ENCODE peak calls at places on chromosome 12, in eight cellular contexts. T is stomach, D is thyroid gland, V is bronchial epithelial cell, R is hepatocyte, G is fibroblast of pulmonary artery, I is astrocyte of the spinal cord, X is pancreas. A is an unnamed sample.

GRCh38 chr12:82057770-82058169 is 298.6 kb upstream of the PPFIA2 start:
- DNase-seq in V (peak), T (no peak), X (no peak), I (peak), G (no peak), R (no peak), D (no peak), A (no peak)

GRCh38 chr12:31966558-31967205 is 7.5 kb downstream of the RESF1 start:
- DNase-seq in R (no peak), T (no peak), G (no peak), I (no peak), V (no peak), X (no peak), D (no peak), A (no peak)

GRCh38 chr12:92550661-92551060 is 152.1 kb upstream of the PLEKHG7 start:
- DNase-seq in R (no peak), X (no peak), I (no peak), T (no peak), V (peak), G (no peak), D (no peak), A (no peak)

GRCh38 chr12:112973016-112973711 is 5.2 kb upstream of the OAS2 start:
- DNase-seq in V (no peak), R (no peak), T (no peak), X (no peak), I (no peak), G (no peak), D (no peak), A (no peak)

GRCh38 chr12:107131832-107132616 is 38.7 kb upstream of the CRY1 start:
- DNase-seq in V (peak), I (peak), G (peak), X (peak), D (peak), T (no peak), R (peak), A (no peak)

GRCh38 chr12:32302218-32302826 is 97.0 kb upstream of the FGD4 start:
- DNase-seq in X (no peak), V (peak), D (peak), I (no peak), R (peak), T (no peak), G (peak), A (no peak)

GRCh38 chr12:57735952-57736742 is 2.4 kb downstream of the AGAP2 start:
- DNase-seq in X (no peak), T (no peak), I (no peak), V (no peak), D (no peak), R (peak), G (peak), A (no peak)

GRCh38 chr12:9649532-9649940 is 20.0 kb upstream of the CLEC2D start:
- DNase-seq in T (no peak), G (no peak), R (peak), X (no peak), D (no peak), V (no peak), I (peak), A (no peak)

GRCh38 chr12:16389594-16389993 is 42.1 kb downstream of the MGST1 start:
- DNase-seq in D (peak), X (no peak), R (peak), V (peak), G (peak), T (no peak), I (peak), A (peak)

GRCh38 chr12:123131291-123131831 is 19.5 kb downstream of the PITPNM2 start:
- DNase-seq in R (no peak), D (no peak), G (no peak), V (peak), I (no peak), X (no peak), T (no peak), A (no peak)

GRCh38 chr12:75724913-75725312 is 213.5 kb upstream of the KRR1 start:
- DNase-seq in V (no peak), D (peak), R (peak), X (no peak), T (no peak), I (peak), G (peak), A (no peak)

GRCh38 chr12:57740656-57741412 is 2.3 kb upstream of the AGAP2 start:
- DNase-seq in X (no peak), D (peak), T (no peak), V (no peak), I (no peak), G (no peak), R (no peak), A (no peak)

GRCh38 chr12:75923964-75924666 is 107.5 kb downstream of the PHLDA1 start:
- DNase-seq in D (no peak), I (no peak), G (peak), R (no peak), V (no peak), X (no peak), T (no peak), A (no peak)

GRCh38 chr12:18165422-18165871 is 75.5 kb upstream of the RERGL start:
- DNase-seq in R (peak), V (peak), I (peak), X (no peak), T (no peak), G (peak), D (no peak), A (peak)

GRCh38 chr12:50401383-50402155 is 884 bp downstream of the LARP4 start:
- DNase-seq in T (no peak), X (peak), V (peak), D (peak), I (peak), G (peak), R (peak), A (peak)

GRCh38 chr12:124053855-124054254 is 80.8 kb downstream of the ZNF664 start:
- DNase-seq in T (peak), X (no peak), R (peak), V (peak), D (peak), G (peak), I (peak), A (peak)

GRCh38 chr12:64088431-64089349 is 133.4 kb downstream of the KICS2 start:
- DNase-seq in X (peak), G (peak), R (peak), V (peak), D (peak), I (peak), T (peak), A (peak)

GRCh38 chr12:15721716-15722115 is 67.5 kb downstream of the EPS8 start:
- DNase-seq in T (no peak), G (peak), V (no peak), D (no peak), R (no peak), X (no peak), I (peak), A (no peak)

GRCh38 chr12:109921982-109922381 is 21.9 kb downstream of the TCHP start:
- DNase-seq in G (no peak), T (no peak), I (no peak), D (no peak), V (no peak), X (no peak), R (no peak), A (no peak)

GRCh38 chr12:108779998-108780688 is 48.8 kb upstream of the CORO1C start:
- DNase-seq in G (peak), I (no peak), D (no peak), T (no peak), X (no peak), R (no peak), V (no peak), A (no peak)

GRCh38 chr12:108307006-108307405 is 32.1 kb downstream of the CMKLR1 start:
- DNase-seq in X (no peak), V (no peak), D (no peak), R (no peak), I (peak), T (no peak), G (peak), A (no peak)

GRCh38 chr12:9049520-9050133 is 60.3 kb downstream of the KLRG1 start:
- DNase-seq in V (peak), I (peak), T (no peak), X (no peak), G (peak), D (no peak), R (peak), A (no peak)

GRCh38 chr12:20624718-20625117 is 70.4 kb upstream of the SLCO1C1 start:
- DNase-seq in D (no peak), T (no peak), R (peak), X (no peak), G (peak), I (peak), V (peak), A (no peak)

GRCh38 chr12:109098142-109098652 is 800 bp downstream of the UNG start:
- DNase-seq in R (peak), X (no peak), I (peak), T (peak), G (peak), D (peak), V (peak), A (no peak)

GRCh38 chr12:130236421-130236820 is 74.2 kb downstream of the FZD10 start:
- DNase-seq in I (no peak), X (no peak), T (no peak), G (no peak), V (no peak), D (no peak), R (no peak), A (no peak)

GRCh38 chr12:10186299-10186698 is 7.5 kb downstream of the TMEM52B start:
- DNase-seq in T (peak), G (no peak), I (no peak), R (no peak), V (no peak), D (no peak), X (peak), A (no peak)

GRCh38 chr12:68480526-68480925 is 130.2 kb upstream of the RAP1B start:
- DNase-seq in R (no peak), I (no peak), D (no peak), X (no peak), G (no peak), T (no peak), V (no peak), A (no peak)

GRCh38 chr12:106071686-106072085 is 67.1 kb downstream of the NUAK1 start:
- DNase-seq in V (no peak), G (no peak), I (no peak), T (no peak), D (no peak), R (no peak), X (no peak), A (no peak)

GRCh38 chr12:65188179-65188709 is 18.9 kb downstream of the LEMD3 start:
- DNase-seq in I (no peak), D (no peak), R (no peak), G (no peak), X (no peak), T (no peak), V (no peak), A (no peak)

GRCh38 chr12:15227004-15227679 is 5.9 kb upstream of the RERG start:
- DNase-seq in R (peak), X (peak), G (peak), T (peak), I (peak), D (peak), V (peak), A (no peak)

GRCh38 chr12:52197371-52198231 is 5.8 kb upstream of the KRT80 start:
- DNase-seq in X (peak), R (no peak), G (no peak), D (peak), V (no peak), T (peak), I (no peak), A (no peak)

GRCh38 chr12:76820888-76821482 is 57.1 kb downstream of the ZDHHC17 start:
- DNase-seq in T (no peak), G (peak), X (no peak), D (peak), I (peak), V (peak), R (peak), A (no peak)

GRCh38 chr12:76018672-76019071 is 12.9 kb downstream of the PHLDA1 start:
- DNase-seq in D (no peak), V (no peak), I (no peak), G (no peak), T (no peak), R (no peak), X (no peak), A (no peak)

GRCh38 chr12:24226745-24227350 is 277.4 kb upstream of the SOX5 start:
- DNase-seq in D (no peak), G (peak), X (no peak), V (peak), T (no peak), I (peak), R (peak), A (peak)

GRCh38 chr12:66409195-66409871 is 107.0 kb downstream of the HELB start:
- DNase-seq in D (peak), T (no peak), V (peak), I (peak), G (peak), R (peak), X (no peak), A (no peak)

GRCh38 chr12:27337376-27337775 is 4.7 kb downstream of the BMAL2 start:
- DNase-seq in G (no peak), I (no peak), R (no peak), D (no peak), T (no peak), X (no peak), V (no peak), A (no peak)

GRCh38 chr12:53770281-53770680 is 18.5 kb upstream of the CISTR start:
- DNase-seq in T (no peak), G (peak), R (no peak), D (no peak), I (peak), X (no peak), V (peak), A (no peak)

GRCh38 chr12:121190523-121191031 is 19.4 kb upstream of the P2RX4 start:
- DNase-seq in R (peak), T (no peak), I (peak), D (no peak), V (peak), X (no peak), G (peak), A (peak)
- TF ChIP-seq CTCF in R (no peak), T (no peak), I (no peak), D (no peak), V (no peak), X (no peak), G (no peak), A (no peak)

DNA sequence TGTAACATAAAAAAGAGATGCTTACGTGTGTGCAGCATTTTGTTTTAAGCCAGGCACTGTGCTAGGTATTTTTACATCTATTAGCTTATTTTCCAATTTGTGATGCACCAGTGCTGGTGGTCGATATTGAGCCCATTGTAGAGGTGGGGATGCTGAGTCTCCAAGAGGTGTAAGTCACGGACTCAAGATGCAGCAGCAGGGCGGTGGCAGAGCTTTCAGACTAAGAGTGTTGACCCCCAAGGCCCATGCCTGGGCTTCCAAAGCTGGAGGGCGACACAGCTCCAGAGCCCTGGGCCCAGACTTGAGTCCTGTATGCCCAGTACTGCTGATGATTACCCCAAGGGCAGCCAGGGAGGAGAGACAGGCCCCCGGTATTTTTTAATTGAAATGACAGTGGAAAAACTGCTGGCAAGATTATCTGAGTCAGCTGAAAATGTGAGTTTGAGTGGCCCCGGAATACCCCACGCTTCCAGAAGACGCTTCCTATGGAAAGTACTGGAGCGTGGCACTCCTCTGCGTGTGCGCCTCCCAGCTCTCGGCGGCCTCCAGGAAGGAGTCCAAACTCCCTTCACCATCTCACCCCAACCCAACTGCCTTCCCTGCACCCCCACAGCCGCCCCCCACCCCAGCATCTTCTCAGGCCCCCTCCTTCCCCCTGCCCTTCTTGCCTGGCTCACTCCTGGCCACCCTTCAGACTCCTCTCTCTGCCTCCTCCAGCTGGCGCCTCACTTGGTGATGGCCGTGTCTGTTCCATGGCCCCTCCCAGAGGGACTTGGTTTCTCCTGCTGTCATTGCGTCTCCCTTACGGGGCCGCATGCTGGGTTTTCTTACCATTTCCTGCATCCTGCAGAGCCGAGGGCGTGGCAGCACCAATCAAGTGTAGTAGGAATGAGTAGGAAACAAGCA is 40.7 kb downstream of the ELK3 start:
- DNase-seq in T (no peak), V (no peak), D (no peak), R (no peak), I (no peak), X (no peak), G (no peak), A (no peak)
- H3K4me3 ChIP-seq in T (no peak), V (no peak), D (no peak), R (no peak), I (no peak), X (no peak), G (no peak), A (no peak)

DNA sequence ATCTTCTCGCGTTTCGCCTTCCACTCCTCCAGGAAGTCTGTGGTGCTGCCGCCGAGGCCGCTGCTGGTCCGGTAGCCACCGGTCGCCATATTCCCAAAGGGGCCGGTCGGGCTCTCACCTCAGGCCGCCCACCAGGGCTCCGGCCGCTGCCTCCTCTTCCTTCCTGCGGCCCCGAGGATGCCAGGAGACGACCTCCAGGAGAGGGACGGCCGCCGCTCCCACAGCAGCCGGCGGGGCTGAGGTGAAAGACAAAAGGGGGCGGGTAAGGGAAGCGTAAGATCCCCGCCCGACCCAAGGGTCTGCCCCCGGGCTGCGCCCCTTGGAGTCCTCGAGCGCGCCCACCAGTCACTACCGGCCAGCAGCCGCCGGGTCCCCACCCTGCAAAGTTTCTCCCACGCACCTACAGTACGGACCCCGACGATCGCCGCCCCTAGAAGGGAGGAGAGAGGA is 583 bp downstream of the PAWR start:
- DNase-seq in T (peak), G (no peak), D (peak), I (no peak), X (peak), V (no peak), R (no peak), A (no peak)
- TF ChIP-seq CTCF in T (no peak), G (no peak), D (no peak), I (no peak), X (no peak), V (no peak), R (no peak), A (no peak)

GRCh38 chr12:30923057-30923456 is 3.5 kb upstream of the TSPAN11 start:
- DNase-seq in T (no peak), X (no peak), D (no peak), G (no peak), R (no peak), V (no peak), I (no peak), A (no peak)

GRCh38 chr12:30927210-30927576 is 645 bp downstream of the TSPAN11 start:
- DNase-seq in I (no peak), G (no peak), V (no peak), T (no peak), R (no peak), D (no peak), X (no peak), A (no peak)

GRCh38 chr12:30928356-30929264 is 2.1 kb downstream of the TSPAN11 start:
- DNase-seq in V (no peak), I (no peak), D (peak), X (no peak), T (no peak), R (no peak), G (no peak), A (no peak)

GRCh38 chr12:30926243-30927209 is at the start of gene TSPAN11:
- DNase-seq in R (peak), G (peak), T (no peak), D (peak), I (peak), X (no peak), V (no peak), A (peak)

DNA sequence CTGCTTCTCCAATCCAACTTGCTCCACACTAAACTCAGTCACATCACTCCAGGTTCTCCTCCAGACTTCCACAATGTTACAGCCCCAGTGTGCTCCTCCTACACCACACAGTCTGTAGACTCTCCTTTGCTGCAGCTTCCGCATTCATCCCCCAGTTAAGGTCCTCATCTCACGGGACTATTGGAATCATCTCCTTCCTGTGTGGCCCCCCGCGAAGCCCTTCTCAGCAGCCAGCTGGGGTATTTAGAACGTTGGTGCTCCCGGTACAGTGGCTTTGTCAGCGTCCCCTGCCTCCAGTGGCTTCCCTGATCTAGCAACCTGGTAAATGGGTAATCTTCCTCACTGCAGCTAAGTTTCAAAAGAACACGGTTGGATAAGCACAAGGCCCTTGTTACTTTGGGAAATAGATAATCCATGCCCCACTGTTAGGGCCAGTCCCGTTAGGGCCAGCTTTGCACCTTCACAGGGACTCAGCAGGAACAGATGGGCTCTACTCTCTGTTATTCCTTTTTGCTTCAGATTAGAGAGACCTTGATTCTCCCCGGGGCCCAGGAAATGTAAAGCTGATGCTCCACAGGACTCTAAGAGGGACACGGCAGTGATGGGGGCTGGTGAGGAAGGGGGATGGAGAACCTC is 823 bp upstream of the TSPAN11 start:
- DNase-seq in T (no peak), R (no peak), I (no peak), X (no peak), G (no peak), D (no peak), V (no peak), A (no peak)
- H3K4me3 ChIP-seq in T (peak), R (peak), I (peak), X (peak), G (peak), D (no peak), V (no peak), A (peak)

GRCh38 chr12:104825408-104825807 is 132.7 kb downstream of the SLC41A2 start:
- DNase-seq in V (no peak), X (no peak), D (no peak), R (no peak), G (peak), I (no peak), T (no peak), A (no peak)
- TF ChIP-seq CTCF in V (peak), X (no peak), D (no peak), R (no peak), G (peak), I (peak), T (no peak), A (peak)

DNA sequence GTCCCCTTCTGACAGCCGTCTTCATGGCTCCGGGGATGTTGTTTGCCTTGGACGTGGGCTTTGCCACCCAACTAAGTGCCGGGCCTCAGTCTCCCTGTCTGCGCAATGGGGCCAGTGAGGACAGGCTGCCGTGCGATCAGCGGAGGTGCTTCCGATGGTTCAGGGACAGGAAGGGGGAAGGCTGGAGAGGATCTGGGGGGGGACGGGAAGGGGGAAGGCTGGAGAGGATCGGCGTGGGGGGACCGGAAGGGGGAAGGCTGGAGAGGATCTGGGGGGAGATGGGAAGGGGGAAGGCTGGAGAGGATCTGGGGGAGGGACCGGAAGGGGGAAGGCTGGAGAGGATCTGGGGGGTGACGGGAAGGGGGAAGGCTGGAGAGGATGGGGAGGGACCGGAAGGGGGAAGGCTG is 3.4 kb downstream of the MMP17 start:
- DNase-seq in X (no peak), D (no peak), V (peak), G (peak), T (no peak), I (no peak), R (peak), A (no peak)
- H3K4me3 ChIP-seq in X (no peak), D (peak), V (peak), G (peak), T (peak), I (peak), R (no peak), A (no peak)

A was measured in retinal pigment epithelial cell.